ENCODE peak calls at places on chromosomes 5 and 9, in five cellular contexts. V is lung, A is H1, P is transverse colon, S is AG04450. R is an unnamed sample.

GRCh38 chr9:6845881-6846280 is 88.1 kb downstream of the KDM4C start:
- DNase-seq in V (no peak), A (no peak), P (no peak), S (no peak), R (no peak)

GRCh38 chr9:69456201-69456600 is 131.2 kb downstream of the ENTREP1 start:
- DNase-seq in V (no peak), A (peak), P (no peak), S (no peak), R (no peak)

GRCh38 chr5:776862-777711 is 7.4 kb downstream of the ZDHHC11B start:
- DNase-seq in V (no peak), A (peak), P (no peak), S (no peak), R (no peak)

GRCh38 chr5:65480306-65480865 is 1.3 kb downstream of the ADAMTS6 start:
- DNase-seq in V (peak), A (no peak), P (peak), S (peak), R (peak)

GRCh38 chr9:33633621-33634020 is 109.6 kb downstream of the ANKRD18B start:
- DNase-seq in V (no peak), A (no peak), P (no peak), S (no peak), R (no peak)

GRCh38 chr5:98530224-98530623 is 243.2 kb upstream of the RGMB start:
- DNase-seq in V (no peak), A (no peak), P (no peak), S (no peak), R (no peak)

GRCh38 chr5:103119067-103119764 is 722 bp downstream of the GIN1 start:
- DNase-seq in V (no peak), A (no peak), P (no peak), S (no peak), R (no peak)

GRCh38 chr5:7074176-7074575 is 321.8 kb upstream of the ADCY2 start:
- DNase-seq in V (no peak), A (no peak), P (no peak), S (no peak), R (no peak)

GRCh38 chr9:76835571-76836283 is 70.2 kb downstream of the PRUNE2 start:
- DNase-seq in V (no peak), A (no peak), P (no peak), S (peak), R (no peak)

GRCh38 chr5:1743769-1744085 is 55.9 kb downstream of the MRPL36 start:
- DNase-seq in V (no peak), A (peak), P (no peak), S (no peak), R (no peak)

GRCh38 chr5:158824167-158824882 is 275.4 kb downstream of the EBF1 start:
- DNase-seq in V (no peak), A (peak), P (no peak), S (no peak), R (no peak)

GRCh38 chr5:15933481-15934207 is 245.9 kb downstream of the MARCHF11 start:
- DNase-seq in V (no peak), A (no peak), P (no peak), S (no peak), R (no peak)

GRCh38 chr9:127158995-127159801 is 36.8 kb upstream of the ANGPTL2 start:
- DNase-seq in V (no peak), A (peak), P (peak), S (peak), R (peak)

GRCh38 chr5:139650689-139651501 is 2.7 kb downstream of the CXXC5 start:
- DNase-seq in V (no peak), A (no peak), P (peak), S (no peak), R (peak)

GRCh38 chr5:106894964-106895363 is 775.8 kb downstream of the EFNA5 start:
- DNase-seq in V (no peak), A (no peak), P (no peak), S (no peak), R (no peak)

GRCh38 chr5:40486437-40487270 is 193.1 kb upstream of the PTGER4 start:
- DNase-seq in V (no peak), A (no peak), P (no peak), S (no peak), R (no peak)

GRCh38 chr9:129141066-129142041 is 30.1 kb downstream of the PTPA start:
- DNase-seq in V (peak), A (no peak), P (peak), S (peak), R (peak)

GRCh38 chr5:74685979-74686631 is 1.1 kb downstream of the HEXB start:
- DNase-seq in V (no peak), A (no peak), P (no peak), S (no peak), R (peak)

GRCh38 chr5:81755320-81755719 is 4.4 kb upstream of the SSBP2 start:
- DNase-seq in V (peak), A (no peak), P (peak), S (peak), R (peak)

GRCh38 chr5:95668216-95668615 is 14.6 kb downstream of the SPATA9 start:
- DNase-seq in V (no peak), A (no peak), P (no peak), S (no peak), R (no peak)

GRCh38 chr5:176774216-176775171 is 35.9 kb upstream of the UNC5A start:
- DNase-seq in V (no peak), A (peak), P (no peak), S (no peak), R (no peak)

GRCh38 chr9:15357050-15357653 is 50.1 kb upstream of the TTC39B start:
- DNase-seq in V (no peak), A (peak), P (peak), S (no peak), R (no peak)

GRCh38 chr9:6715755-6716643 is 41.8 kb upstream of the KDM4C start:
- DNase-seq in V (peak), A (no peak), P (peak), S (no peak), R (peak)

GRCh38 chr5:66307647-66308257 is 163.7 kb downstream of the SREK1 start:
- DNase-seq in V (no peak), A (no peak), P (no peak), S (peak), R (no peak)

GRCh38 chr5:71752441-71753190 is 33.5 kb downstream of the CARTPT start:
- DNase-seq in V (no peak), A (no peak), P (no peak), S (no peak), R (no peak)

GRCh38 chr5:138141734-138142133 is 2.5 kb upstream of the NME5 start:
- DNase-seq in V (no peak), A (no peak), P (no peak), S (no peak), R (no peak)

GRCh38 chr5:64814073-64814472 is 45.3 kb downstream of the CWC27 start:
- DNase-seq in V (no peak), A (no peak), P (no peak), S (no peak), R (no peak)

DNA sequence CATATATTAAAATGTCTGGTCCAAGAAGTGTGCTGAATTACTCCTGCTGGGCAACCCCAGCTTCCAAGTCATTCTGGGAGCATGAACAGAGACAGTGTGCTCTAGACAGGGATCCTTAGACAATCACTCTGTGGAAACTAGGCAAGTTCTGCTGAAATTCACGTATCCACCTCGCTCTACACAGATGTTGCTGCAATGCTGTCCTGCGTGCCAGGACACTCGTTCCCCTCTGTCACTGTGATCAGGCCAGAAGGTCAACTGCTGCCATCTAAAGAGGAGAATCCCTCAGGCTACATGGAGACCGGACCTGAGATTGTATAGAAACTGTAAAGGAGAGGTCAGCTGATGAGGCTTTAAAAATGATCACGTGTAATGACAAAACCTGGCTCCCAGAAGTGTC is 80.1 kb downstream of the PRRT1B start:
- DNase-seq in V (no peak), A (no peak), P (no peak), S (no peak), R (no peak)
- H3K27ac ChIP-seq in V (peak), A (no peak), P (peak), S (no peak), R (peak)

DNA sequence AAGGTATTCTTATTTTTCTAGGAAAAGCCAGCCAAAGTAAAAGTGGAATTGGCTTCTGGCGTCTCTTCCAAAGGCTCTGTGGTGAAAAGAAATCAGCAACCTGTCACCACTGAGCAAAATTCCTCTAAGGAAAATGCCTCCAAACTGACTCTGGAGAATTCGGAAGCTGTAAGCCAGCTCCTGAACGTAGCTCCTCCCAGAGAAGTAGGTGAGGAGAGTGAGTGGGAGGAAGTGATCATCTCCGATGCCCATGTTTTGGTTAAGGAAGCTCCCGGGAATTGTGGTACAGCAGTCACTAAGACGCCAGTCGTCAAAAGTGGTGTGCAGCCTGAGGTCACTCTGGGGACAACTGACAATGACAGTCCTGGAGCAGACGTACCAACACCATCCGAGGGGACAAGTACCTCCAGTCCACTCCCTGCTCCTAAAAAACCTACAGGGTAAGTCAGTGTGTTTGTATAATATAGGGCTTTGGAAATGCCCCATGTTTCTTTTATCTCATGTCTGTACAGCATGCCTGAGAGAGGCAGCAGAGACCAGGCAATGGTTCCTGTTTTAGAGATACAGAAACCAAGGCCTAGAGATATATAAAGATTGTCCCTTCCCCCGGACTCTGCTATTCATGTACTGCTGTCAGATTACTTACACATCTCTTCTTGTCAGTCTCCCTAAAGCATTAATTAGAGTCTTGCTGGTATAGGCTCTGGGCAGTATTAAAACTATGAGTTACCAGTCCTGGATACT is 23.9 kb downstream of the HMGXB3 start:
- DNase-seq in V (no peak), A (no peak), P (no peak), S (no peak), R (no peak)
- H3K27ac ChIP-seq in V (peak), A (no peak), P (no peak), S (no peak), R (peak)

GRCh38 chr9:137434498-137435380 is 6.4 kb downstream of the ENTPD8 start:
- DNase-seq in V (no peak), A (no peak), P (no peak), S (no peak), R (peak)

GRCh38 chr9:137437691-137438590 is 3.2 kb downstream of the ENTPD8 start:
- DNase-seq in V (no peak), A (no peak), P (no peak), S (no peak), R (peak)

GRCh38 chr9:137436761-137437600 is 4.2 kb downstream of the ENTPD8 start:
- DNase-seq in V (no peak), A (no peak), P (peak), S (no peak), R (no peak)

GRCh38 chr9:137435381-137435891 is 5.7 kb downstream of the ENTPD8 start:
- DNase-seq in V (no peak), A (no peak), P (no peak), S (no peak), R (no peak)

DNA sequence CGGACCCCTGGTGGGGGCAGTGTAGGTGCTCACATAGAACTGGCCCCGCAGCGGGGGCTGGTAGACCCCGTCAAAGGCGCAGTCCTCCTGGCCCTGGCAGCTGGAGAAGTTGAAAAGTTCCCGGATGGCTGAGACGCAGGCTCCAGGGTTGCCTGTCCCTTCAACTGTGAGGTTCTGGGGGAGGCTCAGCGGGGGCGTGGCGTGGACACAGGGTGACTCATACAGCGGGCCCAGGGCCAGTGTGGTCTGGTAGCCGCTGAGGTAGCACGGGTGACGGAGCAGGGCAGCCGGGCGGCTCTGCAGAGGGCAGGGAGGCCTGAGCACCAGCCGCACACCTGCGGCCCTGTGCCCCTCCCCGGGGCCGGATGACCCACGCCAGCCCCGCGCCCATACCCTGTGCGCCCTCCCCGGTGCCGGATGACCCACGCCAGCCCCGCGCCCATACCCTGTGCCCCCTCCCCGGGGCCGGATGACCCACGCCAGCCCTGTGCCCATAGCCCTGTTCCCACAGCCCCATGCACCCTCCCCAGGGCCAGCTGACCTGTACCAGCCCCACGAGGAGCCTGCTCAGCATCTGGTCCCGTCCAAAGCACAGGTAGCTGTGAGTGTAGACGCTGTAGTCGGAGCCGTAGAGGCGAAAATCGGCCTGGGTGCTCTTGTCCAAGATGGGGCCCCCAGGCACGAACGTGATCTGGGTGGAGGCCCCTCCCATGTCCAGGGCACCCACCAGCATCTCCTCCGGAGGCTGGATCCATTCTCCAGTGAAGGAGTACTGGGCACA is 5.0 kb downstream of the ENTPD8 start:
- DNase-seq in V (peak), A (no peak), P (peak), S (no peak), R (peak)
- H3K27ac ChIP-seq in V (no peak), A (no peak), P (peak), S (no peak), R (no peak)

DNA sequence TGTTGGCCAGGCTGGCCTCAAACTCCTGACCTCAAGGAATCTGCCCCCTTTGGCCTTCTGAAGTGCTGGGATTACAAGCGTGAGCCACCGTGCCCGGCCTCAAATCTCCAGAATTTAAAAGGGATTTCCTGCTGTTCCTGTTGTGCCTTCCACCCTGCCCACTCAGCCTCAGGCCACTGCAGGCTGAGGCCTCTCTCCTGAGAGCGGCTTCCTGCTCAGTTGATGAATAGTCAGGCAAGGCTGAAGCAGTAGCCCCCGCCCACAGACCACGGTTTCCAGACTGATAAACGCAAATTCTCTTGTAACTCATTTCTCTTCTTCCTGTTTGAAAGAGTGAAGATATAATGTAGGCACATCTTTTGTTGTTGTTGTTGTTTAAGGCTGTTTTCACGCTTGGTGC is 127.0 kb upstream of the PLCXD3 start:
- DNase-seq in V (no peak), A (peak), P (no peak), S (no peak), R (no peak)
- H3K27ac ChIP-seq in V (no peak), A (no peak), P (no peak), S (no peak), R (no peak)

GRCh38 chr5:56255521-56255920 is 22.4 kb upstream of the ANKRD55 start:
- DNase-seq in V (no peak), A (no peak), P (no peak), S (no peak), R (no peak)

GRCh38 chr5:56262269-56262668 is 29.1 kb upstream of the ANKRD55 start:
- DNase-seq in V (no peak), A (no peak), P (no peak), S (no peak), R (no peak)

GRCh38 chr5:56253924-56254323 is 20.8 kb upstream of the ANKRD55 start:
- DNase-seq in V (no peak), A (no peak), P (no peak), S (no peak), R (no peak)

GRCh38 chr5:56257010-56257409 is 23.9 kb upstream of the ANKRD55 start:
- DNase-seq in V (no peak), A (no peak), P (no peak), S (no peak), R (no peak)

GRCh38 chr5:56259002-56259511 is 25.9 kb upstream of the ANKRD55 start:
- DNase-seq in V (no peak), A (no peak), P (no peak), S (peak), R (no peak)
- H3K27ac ChIP-seq in V (peak), A (no peak), P (peak), S (peak), R (no peak)

GRCh38 chr5:39414429-39414828 is 10.4 kb downstream of the DAB2 start:
- DNase-seq in V (no peak), A (no peak), P (no peak), S (no peak), R (no peak)
- H3K27ac ChIP-seq in V (no peak), A (no peak), P (no peak), S (no peak), R (no peak)

R was measured in heart left ventricle.